ENCODE peak calls at places on chromosomes 1 and 21, in nine cellular contexts. One of them, this sample, is unnamed.

GRCh38 chr1:223326776-223327175 is 37.2 kb downstream of the SUSD4 start:
- DNase-seq in esophagus muscularis mucosa: no peak
- DNase-seq in choroid plexus epithelial cell: no peak
- DNase-seq in MM.1S: no peak
- DNase-seq in fibroblast of lung: peak
- DNase-seq in tibial artery: no peak
- DNase-seq in AG09309: no peak
- DNase-seq in Panc1: no peak
- DNase-seq in tibial nerve: no peak
- DNase-seq in this sample: no peak

GRCh38 chr1:3822421-3822820 is 26.1 kb upstream of the LRRC47 start:
- DNase-seq in esophagus muscularis mucosa: no peak
- DNase-seq in choroid plexus epithelial cell: no peak
- DNase-seq in MM.1S: no peak
- DNase-seq in fibroblast of lung: no peak
- DNase-seq in tibial artery: no peak
- DNase-seq in AG09309: no peak
- DNase-seq in Panc1: no peak
- DNase-seq in tibial nerve: no peak
- DNase-seq in this sample: no peak

GRCh38 chr1:171600852-171601251 is 21.2 kb upstream of the MYOCOS start:
- DNase-seq in esophagus muscularis mucosa: no peak
- DNase-seq in choroid plexus epithelial cell: no peak
- DNase-seq in MM.1S: no peak
- DNase-seq in fibroblast of lung: no peak
- DNase-seq in tibial artery: no peak
- DNase-seq in AG09309: no peak
- DNase-seq in Panc1: no peak
- DNase-seq in tibial nerve: no peak
- DNase-seq in this sample: no peak

GRCh38 chr1:63635681-63636080 is 42.5 kb downstream of the PGM1 start:
- DNase-seq in esophagus muscularis mucosa: no peak
- DNase-seq in choroid plexus epithelial cell: peak
- DNase-seq in MM.1S: no peak
- DNase-seq in fibroblast of lung: peak
- DNase-seq in tibial artery: no peak
- DNase-seq in AG09309: no peak
- DNase-seq in Panc1: no peak
- DNase-seq in tibial nerve: peak
- DNase-seq in this sample: no peak

GRCh38 chr21:27422435-27422834 is 455.5 kb upstream of the ADAMTS5 start:
- DNase-seq in esophagus muscularis mucosa: no peak
- DNase-seq in choroid plexus epithelial cell: peak
- DNase-seq in MM.1S: no peak
- DNase-seq in fibroblast of lung: no peak
- DNase-seq in tibial artery: no peak
- DNase-seq in AG09309: peak
- DNase-seq in Panc1: no peak
- DNase-seq in tibial nerve: no peak
- DNase-seq in this sample: no peak

GRCh38 chr1:219906924-219907771 is 21.2 kb downstream of the SLC30A10 start:
- DNase-seq in esophagus muscularis mucosa: no peak
- DNase-seq in choroid plexus epithelial cell: no peak
- DNase-seq in MM.1S: no peak
- DNase-seq in fibroblast of lung: no peak
- DNase-seq in tibial artery: no peak
- DNase-seq in AG09309: no peak
- DNase-seq in Panc1: no peak
- DNase-seq in tibial nerve: no peak
- DNase-seq in this sample: no peak

GRCh38 chr1:198096390-198096789 is 60.4 kb upstream of the NEK7 start:
- DNase-seq in esophagus muscularis mucosa: no peak
- DNase-seq in choroid plexus epithelial cell: peak
- DNase-seq in MM.1S: no peak
- DNase-seq in fibroblast of lung: no peak
- DNase-seq in tibial artery: no peak
- DNase-seq in AG09309: no peak
- DNase-seq in Panc1: no peak
- DNase-seq in tibial nerve: no peak
- DNase-seq in this sample: no peak

GRCh38 chr1:207822602-207823451 is 71.0 kb downstream of the CD46 start:
- DNase-seq in esophagus muscularis mucosa: peak
- DNase-seq in choroid plexus epithelial cell: peak
- DNase-seq in MM.1S: peak
- DNase-seq in fibroblast of lung: peak
- DNase-seq in tibial artery: peak
- DNase-seq in AG09309: no peak
- DNase-seq in Panc1: no peak
- DNase-seq in tibial nerve: peak
- DNase-seq in this sample: peak

GRCh38 chr1:13964768-13965167 is 264.8 kb downstream of the PRDM2 start:
- DNase-seq in esophagus muscularis mucosa: no peak
- DNase-seq in choroid plexus epithelial cell: no peak
- DNase-seq in MM.1S: no peak
- DNase-seq in fibroblast of lung: no peak
- DNase-seq in tibial artery: no peak
- DNase-seq in AG09309: no peak
- DNase-seq in Panc1: no peak
- DNase-seq in tibial nerve: no peak
- DNase-seq in this sample: no peak

DNA sequence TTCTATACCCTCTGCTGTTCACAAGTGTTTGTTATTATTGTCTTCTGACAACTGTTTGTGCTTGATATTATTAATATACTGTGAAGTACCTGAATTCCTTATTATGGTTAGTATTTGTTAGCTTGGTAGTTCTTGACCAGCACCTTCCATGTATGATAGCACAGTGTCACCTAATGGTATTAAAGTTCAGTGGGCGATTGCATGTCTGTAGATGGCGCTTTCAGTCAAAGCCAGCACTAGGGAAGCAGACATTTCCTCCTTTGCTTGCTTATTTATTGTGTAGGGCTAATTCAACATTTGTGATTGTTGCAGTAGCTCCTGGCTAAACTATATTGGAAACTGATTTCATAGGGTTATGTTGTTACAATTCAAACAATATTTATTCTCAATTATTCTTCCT is 218.0 kb downstream of the ZP4 start:
- DNase-seq in esophagus muscularis mucosa: no peak
- DNase-seq in choroid plexus epithelial cell: no peak
- DNase-seq in MM.1S: peak
- DNase-seq in fibroblast of lung: peak
- DNase-seq in tibial artery: no peak
- DNase-seq in AG09309: no peak
- DNase-seq in Panc1: peak
- DNase-seq in tibial nerve: no peak
- DNase-seq in this sample: peak
- TF ChIP-seq CTCF in esophagus muscularis mucosa: no peak
- TF ChIP-seq CTCF in choroid plexus epithelial cell: no peak
- TF ChIP-seq CTCF in MM.1S: peak
- TF ChIP-seq CTCF in fibroblast of lung: no peak
- TF ChIP-seq CTCF in tibial artery: no peak
- TF ChIP-seq CTCF in AG09309: no peak
- TF ChIP-seq CTCF in Panc1: peak
- TF ChIP-seq CTCF in tibial nerve: no peak
- TF ChIP-seq CTCF in this sample: no peak

GRCh38 chr1:156104065-156104810 is 10.3 kb upstream of the LMNA start:
- DNase-seq in esophagus muscularis mucosa: no peak
- DNase-seq in choroid plexus epithelial cell: peak
- DNase-seq in MM.1S: no peak
- DNase-seq in fibroblast of lung: peak
- DNase-seq in tibial artery: peak
- DNase-seq in AG09309: peak
- DNase-seq in Panc1: no peak
- DNase-seq in tibial nerve: peak
- DNase-seq in this sample: peak
- H3K4me3 ChIP-seq in esophagus muscularis mucosa: peak
- H3K4me3 ChIP-seq in choroid plexus epithelial cell: no peak
- H3K4me3 ChIP-seq in MM.1S: no peak
- H3K4me3 ChIP-seq in fibroblast of lung: peak
- H3K4me3 ChIP-seq in tibial artery: peak
- H3K4me3 ChIP-seq in AG09309: peak
- H3K4me3 ChIP-seq in Panc1: no peak
- H3K4me3 ChIP-seq in tibial nerve: no peak
- H3K4me3 ChIP-seq in this sample: no peak

GRCh38 chr1:43056981-43057391 is 98.3 kb upstream of the SLC2A1 start:
- DNase-seq in esophagus muscularis mucosa: no peak
- DNase-seq in choroid plexus epithelial cell: peak
- DNase-seq in MM.1S: no peak
- DNase-seq in fibroblast of lung: peak
- DNase-seq in tibial artery: no peak
- DNase-seq in AG09309: no peak
- DNase-seq in Panc1: no peak
- DNase-seq in tibial nerve: no peak
- DNase-seq in this sample: no peak
- TF ChIP-seq CTCF in esophagus muscularis mucosa: no peak
- TF ChIP-seq CTCF in choroid plexus epithelial cell: no peak
- TF ChIP-seq CTCF in MM.1S: no peak
- TF ChIP-seq CTCF in fibroblast of lung: no peak
- TF ChIP-seq CTCF in tibial artery: no peak
- TF ChIP-seq CTCF in AG09309: no peak
- TF ChIP-seq CTCF in Panc1: no peak
- TF ChIP-seq CTCF in tibial nerve: no peak
- TF ChIP-seq CTCF in this sample: no peak

DNA sequence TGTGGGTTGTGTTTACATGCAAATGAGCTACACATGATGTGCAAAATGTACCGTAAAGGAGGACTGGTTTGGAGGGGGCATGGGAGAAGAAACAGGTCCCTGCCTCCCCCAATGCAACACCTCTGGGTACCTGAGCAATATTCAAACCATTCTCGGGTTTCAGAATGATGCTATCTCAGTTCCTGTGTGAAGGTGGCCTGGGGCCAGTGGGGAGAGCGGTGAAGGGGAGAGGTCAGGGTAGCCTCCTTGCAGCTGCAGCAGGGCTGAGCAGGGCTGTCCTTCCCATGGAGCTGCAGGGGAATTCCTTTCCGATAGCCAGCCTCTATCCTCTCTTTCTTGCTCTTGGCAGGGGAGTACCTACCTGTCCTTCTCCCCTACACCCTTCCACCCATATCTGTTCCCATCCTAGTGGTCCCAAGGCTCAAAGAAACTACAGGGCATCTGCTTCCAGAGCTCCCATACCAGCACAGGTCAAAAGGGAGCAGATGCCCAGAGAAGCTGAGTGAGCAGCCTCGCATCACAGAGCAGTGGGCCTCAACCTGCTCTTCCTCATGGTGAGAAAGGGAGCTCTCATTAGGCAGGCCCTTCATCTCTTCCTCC is 11.9 kb downstream of the MEF2D start:
- DNase-seq in esophagus muscularis mucosa: no peak
- DNase-seq in choroid plexus epithelial cell: no peak
- DNase-seq in MM.1S: peak
- DNase-seq in fibroblast of lung: no peak
- DNase-seq in tibial artery: no peak
- DNase-seq in AG09309: no peak
- DNase-seq in Panc1: no peak
- DNase-seq in tibial nerve: no peak
- DNase-seq in this sample: peak
- H3K4me3 ChIP-seq in esophagus muscularis mucosa: peak
- H3K4me3 ChIP-seq in choroid plexus epithelial cell: no peak
- H3K4me3 ChIP-seq in MM.1S: peak
- H3K4me3 ChIP-seq in fibroblast of lung: no peak
- H3K4me3 ChIP-seq in tibial artery: peak
- H3K4me3 ChIP-seq in AG09309: no peak
- H3K4me3 ChIP-seq in Panc1: no peak
- H3K4me3 ChIP-seq in tibial nerve: no peak
- H3K4me3 ChIP-seq in this sample: peak

GRCh38 chr1:202562443-202563060 is 147.7 kb downstream of the SYT2 start:
- DNase-seq in esophagus muscularis mucosa: no peak
- DNase-seq in choroid plexus epithelial cell: no peak
- DNase-seq in MM.1S: no peak
- DNase-seq in fibroblast of lung: no peak
- DNase-seq in tibial artery: no peak
- DNase-seq in AG09309: no peak
- DNase-seq in Panc1: no peak
- DNase-seq in tibial nerve: no peak
- DNase-seq in this sample: no peak

GRCh38 chr1:202563818-202564217 is 146.4 kb downstream of the SYT2 start:
- DNase-seq in esophagus muscularis mucosa: no peak
- DNase-seq in choroid plexus epithelial cell: no peak
- DNase-seq in MM.1S: no peak
- DNase-seq in fibroblast of lung: no peak
- DNase-seq in tibial artery: no peak
- DNase-seq in AG09309: no peak
- DNase-seq in Panc1: no peak
- DNase-seq in tibial nerve: no peak
- DNase-seq in this sample: no peak

GRCh38 chr1:202564958-202565497 is 145.2 kb downstream of the SYT2 start:
- DNase-seq in esophagus muscularis mucosa: no peak
- DNase-seq in choroid plexus epithelial cell: no peak
- DNase-seq in MM.1S: peak
- DNase-seq in fibroblast of lung: no peak
- DNase-seq in tibial artery: no peak
- DNase-seq in AG09309: no peak
- DNase-seq in Panc1: no peak
- DNase-seq in tibial nerve: no peak
- DNase-seq in this sample: peak

GRCh38 chr1:202561240-202561639 is 149.0 kb downstream of the SYT2 start:
- DNase-seq in esophagus muscularis mucosa: no peak
- DNase-seq in choroid plexus epithelial cell: no peak
- DNase-seq in MM.1S: peak
- DNase-seq in fibroblast of lung: no peak
- DNase-seq in tibial artery: no peak
- DNase-seq in AG09309: no peak
- DNase-seq in Panc1: no peak
- DNase-seq in tibial nerve: no peak
- DNase-seq in this sample: no peak

GRCh38 chr1:202561726-202562442 is 148.4 kb downstream of the SYT2 start:
- DNase-seq in esophagus muscularis mucosa: no peak
- DNase-seq in choroid plexus epithelial cell: peak
- DNase-seq in MM.1S: peak
- DNase-seq in fibroblast of lung: no peak
- DNase-seq in tibial artery: no peak
- DNase-seq in AG09309: no peak
- DNase-seq in Panc1: no peak
- DNase-seq in tibial nerve: no peak
- DNase-seq in this sample: peak
- TF ChIP-seq CTCF in esophagus muscularis mucosa: no peak
- TF ChIP-seq CTCF in choroid plexus epithelial cell: peak
- TF ChIP-seq CTCF in MM.1S: peak
- TF ChIP-seq CTCF in fibroblast of lung: peak
- TF ChIP-seq CTCF in tibial artery: peak
- TF ChIP-seq CTCF in AG09309: peak
- TF ChIP-seq CTCF in Panc1: peak
- TF ChIP-seq CTCF in tibial nerve: peak
- TF ChIP-seq CTCF in this sample: no peak

This sample was measured in GM12865.